ENCODE peak calls at places on chromosomes 11 and 22, in eight cellular contexts. V, X, C, H, U, B, A and M are unnamed samples.

GRCh38 chr11:47891886-47892285 is 43.7 kb upstream of the NUP160 start:
- DNase-seq in A (no peak), H (no peak), U (no peak), X (no peak), B (no peak), C (no peak), V (no peak), M (no peak)

GRCh38 chr11:111932605-111932938 is 4.6 kb upstream of the DIXDC1 start:
- DNase-seq in V (peak; percentile 28), C (no peak), H (no peak), U (no peak), X (no peak), B (no peak), A (no peak), M (no peak)

GRCh38 chr11:123219066-123219697 is 24.1 kb upstream of the CLMP start:
- DNase-seq in H (no peak), B (no peak), C (no peak), X (no peak), U (peak; percentile 88), A (no peak), V (peak; percentile 86), M (no peak)

GRCh38 chr11:6481924-6482275 is 599 bp downstream of the TIMM10B start:
- DNase-seq in V (no peak), A (no peak), H (no peak), C (no peak), B (no peak), X (no peak), U (no peak), M (no peak)

GRCh38 chr11:1480191-1480554 is 6.4 kb downstream of the MOB2 start:
- DNase-seq in C (no peak), A (no peak), H (no peak), U (no peak), X (no peak), B (peak; percentile 20), V (no peak), M (peak; percentile 14)

GRCh38 chr22:17878186-17878694 is 104.0 kb upstream of the BID start:
- DNase-seq in V (no peak), B (no peak), C (no peak), X (no peak), H (no peak), U (no peak), A (no peak), M (no peak)

GRCh38 chr11:113255096-113255495 is 59.3 kb upstream of the TTC12 start:
- DNase-seq in B (no peak), X (no peak), H (no peak), C (no peak), U (no peak), V (no peak), A (no peak), M (no peak)

GRCh38 chr22:19727310-19728150 is 4.2 kb downstream of the GP1BB start:
- DNase-seq in X (no peak), C (no peak), V (no peak), A (no peak), H (no peak), B (no peak), U (no peak), M (no peak)

GRCh38 chr11:95435628-95436353 is 204.8 kb upstream of the SESN3 start:
- DNase-seq in C (no peak), B (no peak), U (no peak), H (no peak), X (no peak), A (no peak), V (no peak), M (no peak)

GRCh38 chr11:93700830-93701229 is 39.3 kb downstream of the CEP295 start:
- DNase-seq in V (peak; percentile 65), C (no peak), A (no peak), B (no peak), X (no peak), U (peak; percentile 2), H (no peak), M (no peak)

GRCh38 chr22:45879552-45879949 is 97.4 kb downstream of the WNT7B start:
- DNase-seq in X (peak; percentile 64), V (no peak), H (no peak), C (no peak), A (no peak), U (no peak), B (peak; percentile 40), M (no peak)

GRCh38 chr22:32123657-32124056 is 35.4 kb downstream of the C22orf42 start:
- DNase-seq in B (no peak), A (no peak), C (no peak), X (no peak), H (no peak), V (no peak), U (no peak), M (no peak)

GRCh38 chr22:27075028-27075678 is 417.8 kb downstream of the MIAT start:
- DNase-seq in V (no peak), C (peak; percentile 9), H (peak; percentile 21), B (no peak), U (no peak), A (no peak), X (no peak), M (no peak)

GRCh38 chr11:66365711-66366619 is 5.6 kb downstream of the SLC29A2 start:
- DNase-seq in V (no peak), H (no peak), B (peak; percentile 51), U (no peak), X (no peak), C (no peak), A (no peak), M (no peak)

GRCh38 chr11:44700009-44700408 is 26.8 kb upstream of the TSPAN18 start:
- DNase-seq in C (no peak), U (no peak), V (no peak), H (peak; percentile 73), A (no peak), B (no peak), X (no peak), M (no peak)

GRCh38 chr11:68077617-68078592 is 39.1 kb downstream of the TCIRG1 start:
- DNase-seq in B (no peak), V (peak; percentile 18), X (no peak), U (no peak), C (no peak), A (peak; percentile 50), H (no peak), M (no peak)

GRCh38 chr11:68071281-68072048 is 32.6 kb downstream of the TCIRG1 start:
- DNase-seq in B (no peak), V (no peak), U (no peak), X (no peak), C (no peak), H (no peak), A (no peak), M (no peak)

GRCh38 chr11:68076371-68077042 is 37.7 kb downstream of the TCIRG1 start:
- DNase-seq in A (no peak), U (no peak), X (no peak), V (no peak), B (no peak), C (peak; percentile 20), H (peak; percentile 42), M (no peak)

GRCh38 chr11:68074584-68075352 is 35.9 kb downstream of the TCIRG1 start:
- DNase-seq in B (no peak), X (no peak), H (no peak), U (no peak), V (no peak), C (no peak), A (no peak), M (no peak)
- H3K36me3 ChIP-seq in B (peaks cover 65% of the 10 kb centered on the region), X (peaks cover 38% of the 10 kb centered on the region), H (peaks cover 43% of the 10 kb centered on the region), U (peaks cover 2% of the 10 kb centered on the region), V (peaks cover 17% of the 10 kb centered on the region), C (peaks cover 38% of the 10 kb centered on the region), A (peaks cover 23% of the 10 kb centered on the region), M (no peaks in the 10 kb centered on the region)

DNA sequence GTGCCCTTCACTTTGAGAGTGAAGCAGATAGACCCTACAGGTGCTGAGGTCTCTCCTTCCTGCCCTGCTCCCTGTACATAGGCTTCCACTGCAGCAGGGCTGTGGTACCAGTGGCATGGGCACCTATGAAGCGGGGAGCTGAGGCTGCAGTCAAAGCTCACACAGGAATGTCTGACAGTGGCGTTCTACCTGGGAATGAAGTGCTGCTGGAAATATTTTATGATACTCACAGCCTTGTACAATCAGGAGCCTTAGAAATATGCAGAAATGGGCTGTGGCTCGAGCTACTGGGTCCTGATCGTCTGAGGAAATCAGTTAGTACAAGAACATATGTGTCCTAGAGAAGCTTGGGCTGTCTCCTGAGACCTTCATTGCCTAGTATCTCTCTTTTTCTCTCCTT is 24.8 kb downstream of the MRPL16 start:
- DNase-seq in A (no peak), U (no peak), V (no peak), X (no peak), B (no peak), C (no peak), H (no peak), M (no peak)
- H3K36me3 ChIP-seq in A (peaks cover 20% of the 10 kb centered on the region), U (no peaks in the 10 kb centered on the region), V (peaks cover 1% of the 10 kb centered on the region), X (peaks cover 32% of the 10 kb centered on the region), B (peaks cover 33% of the 10 kb centered on the region), C (no peaks in the 10 kb centered on the region), H (peaks cover 3% of the 10 kb centered on the region), M (no peaks in the 10 kb centered on the region)

GRCh38 chr11:46778416-46778815 is 59.4 kb downstream of the F2 start:
- DNase-seq in V (no peak), C (no peak), X (no peak), A (no peak), H (no peak), U (no peak), B (no peak), M (no peak)

DNA sequence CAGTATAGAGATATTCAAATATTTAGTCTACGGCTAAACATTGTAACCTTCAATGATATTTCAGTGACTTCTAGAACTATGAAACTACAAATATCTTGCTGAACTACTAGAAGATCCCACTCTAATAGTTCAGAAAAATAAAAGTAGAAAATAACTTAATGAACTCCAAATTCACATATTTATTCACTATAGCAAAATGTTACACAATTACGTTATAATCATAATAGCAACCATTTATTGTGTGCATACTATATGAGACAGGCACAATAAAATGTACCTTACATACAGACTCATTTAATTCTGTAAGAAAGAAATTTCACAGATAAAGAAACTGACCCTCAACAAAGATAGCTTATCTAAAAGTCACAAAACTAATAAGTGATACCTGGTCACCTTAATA is 57.9 kb downstream of the F2 start:
- DNase-seq in C (no peak), X (no peak), H (no peak), B (no peak), A (no peak), U (no peak), V (no peak), M (no peak)
- H3K36me3 ChIP-seq in C (peaks cover 91% of the 10 kb centered on the region), X (peaks cover 93% of the 10 kb centered on the region), H (peaks cover 58% of the 10 kb centered on the region), B (peaks cover 99% of the 10 kb centered on the region), A (peaks cover 30% of the 10 kb centered on the region), U (peaks cover 13% of the 10 kb centered on the region), V (peaks cover 31% of the 10 kb centered on the region), M (peaks cover 4% of the 10 kb centered on the region)

GRCh38 chr22:25839755-25840154 is 97.8 kb downstream of the MYO18B start:
- DNase-seq in A (no peak), U (no peak), H (no peak), B (no peak), X (no peak), C (no peak), V (no peak), M (no peak)

GRCh38 chr22:25838960-25839741 is 97.2 kb downstream of the MYO18B start:
- DNase-seq in C (no peak), X (no peak), A (no peak), U (no peak), V (no peak), B (no peak), H (no peak), M (no peak)

GRCh38 chr22:25840162-25840561 is 98.2 kb downstream of the MYO18B start:
- DNase-seq in B (no peak), V (no peak), U (no peak), H (peak; percentile 8), C (no peak), A (no peak), X (no peak), M (no peak)

GRCh38 chr22:25841775-25842174 is 99.8 kb downstream of the MYO18B start:
- DNase-seq in C (no peak), H (no peak), U (no peak), B (no peak), V (no peak), X (no peak), A (no peak), M (no peak)

GRCh38 chr22:25840883-25841282 is 98.9 kb downstream of the MYO18B start:
- DNase-seq in A (no peak), X (no peak), C (no peak), V (no peak), U (no peak), B (no peak), H (no peak), M (no peak)
- H3K36me3 ChIP-seq in A (no peaks in the 10 kb centered on the region), X (peaks cover 19% of the 10 kb centered on the region), C (no peaks in the 10 kb centered on the region), V (no peaks in the 10 kb centered on the region), U (no peaks in the 10 kb centered on the region), B (peaks cover 96% of the 10 kb centered on the region), H (peaks cover 30% of the 10 kb centered on the region), M (no peaks in the 10 kb centered on the region)